ENCODE peak calls at places on chromosomes 13 and 19, in seven cellular contexts. One of them, this sample, is unnamed.

GRCh38 chr19:46481947-46482346 is 10.6 kb upstream of the PNMA8A start:
- DNase-seq in tibial nerve: peak
- DNase-seq in cardiac muscle cell: peak
- DNase-seq in A549: no peak
- DNase-seq in cardiac fibroblast: peak
- DNase-seq in activated CD4-positive, CD25-positive, alpha-beta regulatory T cell: no peak
- DNase-seq in stimulated activated naive CD8-positive, alpha-beta T cell treated with anti-CD3 and anti-CD28 coated beads, Interleukin-15, Interleukin-2, amounts not matched to agents 100 U/mL and 50 U/mL, for 24 hours: no peak
- DNase-seq in this sample: no peak

GRCh38 chr19:38970664-38971532 is 4.6 kb downstream of the FBXO17 start:
- DNase-seq in A549: no peak
- DNase-seq in stimulated activated naive CD8-positive, alpha-beta T cell treated with anti-CD3 and anti-CD28 coated beads, Interleukin-15, Interleukin-2, amounts not matched to agents 100 U/mL and 50 U/mL, for 24 hours: no peak
- DNase-seq in tibial nerve: no peak
- DNase-seq in activated CD4-positive, CD25-positive, alpha-beta regulatory T cell: no peak
- DNase-seq in cardiac fibroblast: peak
- DNase-seq in cardiac muscle cell: peak
- DNase-seq in this sample: no peak

GRCh38 chr19:48842744-48843162 is 6.5 kb upstream of the HSD17B14 start:
- DNase-seq in cardiac muscle cell: peak
- DNase-seq in activated CD4-positive, CD25-positive, alpha-beta regulatory T cell: no peak
- DNase-seq in tibial nerve: peak
- DNase-seq in cardiac fibroblast: peak
- DNase-seq in A549: peak
- DNase-seq in stimulated activated naive CD8-positive, alpha-beta T cell treated with anti-CD3 and anti-CD28 coated beads, Interleukin-15, Interleukin-2, amounts not matched to agents 100 U/mL and 50 U/mL, for 24 hours: peak
- DNase-seq in this sample: peak

GRCh38 chr19:2059422-2060201 is 8.6 kb upstream of the MKNK2 start:
- DNase-seq in cardiac fibroblast: peak
- DNase-seq in A549: peak
- DNase-seq in tibial nerve: no peak
- DNase-seq in stimulated activated naive CD8-positive, alpha-beta T cell treated with anti-CD3 and anti-CD28 coated beads, Interleukin-15, Interleukin-2, amounts not matched to agents 100 U/mL and 50 U/mL, for 24 hours: no peak
- DNase-seq in cardiac muscle cell: peak
- DNase-seq in activated CD4-positive, CD25-positive, alpha-beta regulatory T cell: no peak
- DNase-seq in this sample: no peak

GRCh38 chr19:45601524-45602522 is at the start of gene GPR4:
- DNase-seq in cardiac muscle cell: peak
- DNase-seq in A549: no peak
- DNase-seq in tibial nerve: no peak
- DNase-seq in cardiac fibroblast: no peak
- DNase-seq in stimulated activated naive CD8-positive, alpha-beta T cell treated with anti-CD3 and anti-CD28 coated beads, Interleukin-15, Interleukin-2, amounts not matched to agents 100 U/mL and 50 U/mL, for 24 hours: no peak
- DNase-seq in activated CD4-positive, CD25-positive, alpha-beta regulatory T cell: no peak
- DNase-seq in this sample: no peak

GRCh38 chr13:114109646-114110045 is 22.8 kb downstream of the RASA3 start:
- DNase-seq in A549: no peak
- DNase-seq in stimulated activated naive CD8-positive, alpha-beta T cell treated with anti-CD3 and anti-CD28 coated beads, Interleukin-15, Interleukin-2, amounts not matched to agents 100 U/mL and 50 U/mL, for 24 hours: peak
- DNase-seq in cardiac fibroblast: no peak
- DNase-seq in cardiac muscle cell: no peak
- DNase-seq in tibial nerve: no peak
- DNase-seq in activated CD4-positive, CD25-positive, alpha-beta regulatory T cell: no peak
- DNase-seq in this sample: no peak

GRCh38 chr13:41981961-41982723 is 21.2 kb upstream of the VWA8 start:
- DNase-seq in stimulated activated naive CD8-positive, alpha-beta T cell treated with anti-CD3 and anti-CD28 coated beads, Interleukin-15, Interleukin-2, amounts not matched to agents 100 U/mL and 50 U/mL, for 24 hours: no peak
- DNase-seq in cardiac fibroblast: peak
- DNase-seq in tibial nerve: no peak
- DNase-seq in activated CD4-positive, CD25-positive, alpha-beta regulatory T cell: no peak
- DNase-seq in A549: no peak
- DNase-seq in cardiac muscle cell: no peak
- DNase-seq in this sample: no peak

GRCh38 chr13:99384468-99384867 is 77.3 kb upstream of the GPR183 start:
- DNase-seq in cardiac fibroblast: no peak
- DNase-seq in activated CD4-positive, CD25-positive, alpha-beta regulatory T cell: no peak
- DNase-seq in cardiac muscle cell: no peak
- DNase-seq in stimulated activated naive CD8-positive, alpha-beta T cell treated with anti-CD3 and anti-CD28 coated beads, Interleukin-15, Interleukin-2, amounts not matched to agents 100 U/mL and 50 U/mL, for 24 hours: peak
- DNase-seq in tibial nerve: no peak
- DNase-seq in A549: no peak
- DNase-seq in this sample: no peak

GRCh38 chr13:26719356-26719945 is 41.1 kb downstream of the GPR12 start:
- DNase-seq in A549: no peak
- DNase-seq in activated CD4-positive, CD25-positive, alpha-beta regulatory T cell: no peak
- DNase-seq in cardiac muscle cell: peak
- DNase-seq in stimulated activated naive CD8-positive, alpha-beta T cell treated with anti-CD3 and anti-CD28 coated beads, Interleukin-15, Interleukin-2, amounts not matched to agents 100 U/mL and 50 U/mL, for 24 hours: no peak
- DNase-seq in tibial nerve: no peak
- DNase-seq in cardiac fibroblast: peak
- DNase-seq in this sample: no peak

GRCh38 chr19:23075031-23075733 is 41.6 kb upstream of the ZNF730 start:
- DNase-seq in cardiac muscle cell: peak
- DNase-seq in A549: no peak
- DNase-seq in tibial nerve: no peak
- DNase-seq in activated CD4-positive, CD25-positive, alpha-beta regulatory T cell: no peak
- DNase-seq in cardiac fibroblast: peak
- DNase-seq in stimulated activated naive CD8-positive, alpha-beta T cell treated with anti-CD3 and anti-CD28 coated beads, Interleukin-15, Interleukin-2, amounts not matched to agents 100 U/mL and 50 U/mL, for 24 hours: peak
- DNase-seq in this sample: no peak

GRCh38 chr13:50326271-50326670 is 311.0 kb downstream of the KCNRG start:
- DNase-seq in tibial nerve: no peak
- DNase-seq in cardiac fibroblast: no peak
- DNase-seq in A549: no peak
- DNase-seq in cardiac muscle cell: no peak
- DNase-seq in activated CD4-positive, CD25-positive, alpha-beta regulatory T cell: no peak
- DNase-seq in stimulated activated naive CD8-positive, alpha-beta T cell treated with anti-CD3 and anti-CD28 coated beads, Interleukin-15, Interleukin-2, amounts not matched to agents 100 U/mL and 50 U/mL, for 24 hours: no peak
- DNase-seq in this sample: no peak

This sample was measured in memory B cell.